ENCODE peak calls at places on chromosomes 3 and 15, in seven cellular contexts. O is AG08395, T is GM12865, L is SIG-M5, K is EL, D is A549, U is right cardiac atrium. E is an unnamed sample.

GRCh38 chr3:155173771-155174170 is 93.7 kb downstream of the MME start:
- DNase-seq in T (no peak), L (no peak), O (no peak), D (no peak), K (no peak), U (no peak), E (no peak)

GRCh38 chr3:33660035-33660434 is 58.0 kb downstream of the CLASP2 start:
- DNase-seq in L (no peak), T (no peak), D (no peak), O (peak; percentile 4), K (no peak), U (no peak), E (no peak)

GRCh38 chr3:52432225-52432624 is 12.7 kb downstream of the SEMA3G start:
- DNase-seq in U (no peak), T (no peak), K (no peak), L (no peak), O (no peak), D (no peak), E (no peak)

GRCh38 chr3:46866720-46867549 is 3.7 kb upstream of the MYL3 start:
- DNase-seq in O (peak; percentile 77), U (peak; percentile 89), L (no peak), K (peak; percentile 57), D (peak; percentile 51), T (peak; percentile 60), E (peak; percentile 82)

GRCh38 chr3:149532463-149533180 is 58.1 kb downstream of the TM4SF4 start:
- DNase-seq in L (no peak), T (peak; percentile 18), O (no peak), K (no peak), U (no peak), D (no peak), E (no peak)

GRCh38 chr15:93913310-93913709 is 318.1 kb upstream of the MCTP2 start:
- DNase-seq in D (no peak), K (no peak), L (no peak), O (no peak), T (no peak), U (no peak), E (no peak)

GRCh38 chr3:125054436-125055164 is 1.2 kb downstream of the HEG1 start:
- DNase-seq in D (peak; percentile 49), U (no peak), T (peak; percentile 85), K (peak; percentile 74), O (peak; percentile 51), L (no peak), E (no peak)

GRCh38 chr3:118487734-118488133 is 546.9 kb downstream of the IGSF11 start:
- DNase-seq in T (no peak), O (no peak), L (no peak), U (no peak), K (no peak), D (no peak), E (no peak)

GRCh38 chr3:134879991-134880390 is 84.9 kb downstream of the EPHB1 start:
- DNase-seq in D (no peak), T (no peak), U (no peak), L (no peak), O (no peak), K (no peak), E (no peak)

GRCh38 chr3:134713673-134714072 is 62.9 kb upstream of the KY start:
- DNase-seq in T (no peak), K (no peak), O (no peak), L (no peak), U (no peak), D (no peak), E (no peak)

GRCh38 chr3:20552605-20553275 is 366.7 kb upstream of the SGO1 start:
- DNase-seq in D (no peak), L (no peak), O (no peak), U (no peak), K (no peak), T (no peak), E (no peak)

GRCh38 chr15:66919421-66919820 is 146.0 kb upstream of the SMAD3 start:
- DNase-seq in K (no peak), L (no peak), U (no peak), T (no peak), D (no peak), O (no peak), E (no peak)

GRCh38 chr15:95894407-95894956 is 436.0 kb upstream of the NR2F2 start:
- DNase-seq in L (no peak), K (no peak), O (no peak), T (no peak), D (no peak), U (no peak), E (no peak)

GRCh38 chr3:186717039-186717457 is at the start of gene KNG1:
- DNase-seq in O (no peak), D (no peak), L (no peak), T (no peak), U (no peak), K (no peak), E (no peak)

GRCh38 chr3:15330031-15330596 is 2.3 kb downstream of the SH3BP5 start:
- DNase-seq in D (no peak), L (peak; percentile 14), O (peak; percentile 51), U (peak; percentile 59), T (peak; percentile 26), K (no peak), E (peak; percentile 78)

GRCh38 chr3:8667429-8668091 is 23.0 kb upstream of the SSUH2 start:
- DNase-seq in D (no peak), L (no peak), U (no peak), K (no peak), O (no peak), T (no peak), E (no peak)

GRCh38 chr3:194750409-194750808 is 64.7 kb downstream of the FAM43A start:
- DNase-seq in D (no peak), O (no peak), K (no peak), L (no peak), U (no peak), T (no peak), E (no peak)

GRCh38 chr3:131535596-131535995 is 32.8 kb upstream of the MRPL3 start:
- DNase-seq in T (no peak), D (no peak), U (no peak), O (peak; percentile 46), K (peak; percentile 59), L (no peak), E (no peak)

GRCh38 chr3:102471001-102471400 is 36.2 kb downstream of the ZPLD1 start:
- DNase-seq in T (peak; percentile 8), U (no peak), K (no peak), O (no peak), L (no peak), D (no peak), E (no peak)

GRCh38 chr15:66172339-66172980 is 81.1 kb downstream of the MEGF11 start:
- DNase-seq in L (no peak), D (no peak), K (no peak), T (no peak), U (no peak), O (no peak), E (no peak)

GRCh38 chr3:51947215-51947900 is 5.2 kb downstream of the PARP3 start:
- DNase-seq in K (no peak), D (no peak), L (no peak), U (no peak), O (no peak), T (no peak), E (no peak)

GRCh38 chr15:64193971-64194370 is 31.1 kb upstream of the PPIB start:
- DNase-seq in D (no peak), K (no peak), T (no peak), U (no peak), L (no peak), O (no peak), E (no peak)

GRCh38 chr15:82044373-82045178 is 1.2 kb downstream of the MEX3B start:
- DNase-seq in L (no peak), U (peak; percentile 44), D (peak; percentile 27), K (peak; percentile 71), O (peak; percentile 57), T (peak; percentile 22), E (peak; percentile 68)

GRCh38 chr3:194134231-194134756 is 1.7 kb upstream of the HES1 start:
- DNase-seq in K (no peak), O (peak; percentile 45), U (peak; percentile 84), D (no peak), T (peak; percentile 70), L (no peak), E (no peak)